ENCODE peak calls at places on chromosomes 16 and 17, in eight cellular contexts. One of them, this sample, is unnamed.

GRCh38 chr17:52995127-52995526 is 827.6 kb upstream of the KIF2B start:
- DNase-seq in CD4-positive, alpha-beta T cell: no peak
- DNase-seq in cardiac fibroblast: no peak
- DNase-seq in neural progenitor cell: no peak
- DNase-seq in SK-N-SH: peak
- DNase-seq in CD8-positive, alpha-beta T cell: no peak
- DNase-seq in Calu3: no peak
- DNase-seq in Peyer's patch: no peak
- DNase-seq in this sample: no peak

GRCh38 chr17:58224315-58224714 is 5.3 kb upstream of the MKS1 start:
- DNase-seq in CD8-positive, alpha-beta T cell: no peak
- DNase-seq in SK-N-SH: no peak
- DNase-seq in Peyer's patch: no peak
- DNase-seq in Calu3: no peak
- DNase-seq in neural progenitor cell: no peak
- DNase-seq in CD4-positive, alpha-beta T cell: no peak
- DNase-seq in cardiac fibroblast: peak
- DNase-seq in this sample: peak

GRCh38 chr17:5619088-5619740 is 34.9 kb upstream of the NLRP1 start:
- DNase-seq in neural progenitor cell: no peak
- DNase-seq in Calu3: no peak
- DNase-seq in SK-N-SH: no peak
- DNase-seq in CD4-positive, alpha-beta T cell: no peak
- DNase-seq in Peyer's patch: no peak
- DNase-seq in CD8-positive, alpha-beta T cell: no peak
- DNase-seq in cardiac fibroblast: no peak
- DNase-seq in this sample: no peak

GRCh38 chr17:75996665-75997590 is 3.7 kb upstream of the CDK3 start:
- DNase-seq in CD4-positive, alpha-beta T cell: no peak
- DNase-seq in CD8-positive, alpha-beta T cell: no peak
- DNase-seq in SK-N-SH: no peak
- DNase-seq in Peyer's patch: peak
- DNase-seq in cardiac fibroblast: peak
- DNase-seq in neural progenitor cell: no peak
- DNase-seq in Calu3: peak
- DNase-seq in this sample: peak

GRCh38 chr17:70259400-70259799 is 90.1 kb downstream of the KCNJ2 start:
- DNase-seq in SK-N-SH: no peak
- DNase-seq in cardiac fibroblast: no peak
- DNase-seq in neural progenitor cell: no peak
- DNase-seq in Peyer's patch: no peak
- DNase-seq in CD8-positive, alpha-beta T cell: no peak
- DNase-seq in Calu3: no peak
- DNase-seq in CD4-positive, alpha-beta T cell: no peak
- DNase-seq in this sample: no peak

GRCh38 chr17:28738680-28739384 is 5.0 kb upstream of the TRAF4 start:
- DNase-seq in CD8-positive, alpha-beta T cell: no peak
- DNase-seq in CD4-positive, alpha-beta T cell: no peak
- DNase-seq in cardiac fibroblast: no peak
- DNase-seq in SK-N-SH: no peak
- DNase-seq in neural progenitor cell: no peak
- DNase-seq in Peyer's patch: peak
- DNase-seq in Calu3: no peak
- DNase-seq in this sample: no peak

GRCh38 chr17:14935139-14935538 is 330.0 kb downstream of the PMP22 start:
- DNase-seq in cardiac fibroblast: no peak
- DNase-seq in CD4-positive, alpha-beta T cell: no peak
- DNase-seq in SK-N-SH: no peak
- DNase-seq in neural progenitor cell: no peak
- DNase-seq in Calu3: no peak
- DNase-seq in CD8-positive, alpha-beta T cell: no peak
- DNase-seq in Peyer's patch: no peak
- DNase-seq in this sample: no peak

GRCh38 chr17:45759761-45760160 is 24.4 kb upstream of the CRHR1 start:
- DNase-seq in neural progenitor cell: no peak
- DNase-seq in CD4-positive, alpha-beta T cell: no peak
- DNase-seq in cardiac fibroblast: no peak
- DNase-seq in CD8-positive, alpha-beta T cell: no peak
- DNase-seq in Calu3: no peak
- DNase-seq in Peyer's patch: no peak
- DNase-seq in SK-N-SH: peak
- DNase-seq in this sample: no peak

GRCh38 chr16:69443809-69444611 is 19.6 kb downstream of the CYB5B start:
- DNase-seq in cardiac fibroblast: peak
- DNase-seq in Peyer's patch: peak
- DNase-seq in Calu3: no peak
- DNase-seq in CD4-positive, alpha-beta T cell: peak
- DNase-seq in CD8-positive, alpha-beta T cell: peak
- DNase-seq in neural progenitor cell: no peak
- DNase-seq in SK-N-SH: peak
- DNase-seq in this sample: peak

DNA sequence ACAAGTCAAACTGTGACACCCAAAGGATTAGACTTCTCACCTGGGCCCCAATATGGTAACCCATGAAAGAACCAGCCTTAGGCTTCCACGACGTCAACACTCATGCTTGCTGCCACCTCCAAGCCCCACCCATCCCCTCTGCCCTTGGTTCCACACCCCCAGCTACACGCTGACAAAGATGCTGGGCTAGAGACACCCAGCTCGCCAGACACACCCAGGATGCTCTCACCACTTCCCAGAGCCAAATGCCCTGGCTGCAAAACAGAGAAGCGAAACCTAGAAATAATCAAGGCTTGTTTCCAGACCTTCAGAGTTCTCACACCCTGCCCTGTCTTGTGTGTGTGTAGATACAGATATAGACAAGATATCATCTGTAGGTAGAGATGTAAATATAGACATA is 26.0 kb upstream of the ADCY9 start:
- DNase-seq in CD4-positive, alpha-beta T cell: peak
- DNase-seq in neural progenitor cell: no peak
- DNase-seq in Calu3: no peak
- DNase-seq in SK-N-SH: no peak
- DNase-seq in cardiac fibroblast: no peak
- DNase-seq in CD8-positive, alpha-beta T cell: no peak
- DNase-seq in Peyer's patch: no peak
- DNase-seq in this sample: no peak
- TF ChIP-seq CTCF in CD4-positive, alpha-beta T cell: no peak
- TF ChIP-seq CTCF in neural progenitor cell: no peak
- TF ChIP-seq CTCF in Calu3: no peak
- TF ChIP-seq CTCF in SK-N-SH: no peak
- TF ChIP-seq CTCF in cardiac fibroblast: no peak
- TF ChIP-seq CTCF in CD8-positive, alpha-beta T cell: no peak
- TF ChIP-seq CTCF in Peyer's patch: no peak
- TF ChIP-seq CTCF in this sample: no peak

GRCh38 chr16:27230562-27230991 is 27.3 kb downstream of the KDM8 start:
- DNase-seq in cardiac fibroblast: no peak
- DNase-seq in CD8-positive, alpha-beta T cell: peak
- DNase-seq in Calu3: no peak
- DNase-seq in Peyer's patch: peak
- DNase-seq in neural progenitor cell: no peak
- DNase-seq in SK-N-SH: no peak
- DNase-seq in CD4-positive, alpha-beta T cell: peak
- DNase-seq in this sample: no peak
- TF ChIP-seq CTCF in cardiac fibroblast: no peak
- TF ChIP-seq CTCF in CD8-positive, alpha-beta T cell: peak
- TF ChIP-seq CTCF in Calu3: no peak
- TF ChIP-seq CTCF in Peyer's patch: peak
- TF ChIP-seq CTCF in neural progenitor cell: peak
- TF ChIP-seq CTCF in SK-N-SH: no peak
- TF ChIP-seq CTCF in CD4-positive, alpha-beta T cell: peak
- TF ChIP-seq CTCF in this sample: no peak

GRCh38 chr17:33200116-33200515 is 93.0 kb downstream of the ASIC2 start:
- DNase-seq in CD8-positive, alpha-beta T cell: no peak
- DNase-seq in Peyer's patch: peak
- DNase-seq in Calu3: no peak
- DNase-seq in SK-N-SH: no peak
- DNase-seq in CD4-positive, alpha-beta T cell: no peak
- DNase-seq in neural progenitor cell: no peak
- DNase-seq in cardiac fibroblast: peak
- DNase-seq in this sample: peak

GRCh38 chr17:33200587-33200986 is 92.5 kb downstream of the ASIC2 start:
- DNase-seq in neural progenitor cell: no peak
- DNase-seq in CD8-positive, alpha-beta T cell: no peak
- DNase-seq in SK-N-SH: peak
- DNase-seq in Calu3: no peak
- DNase-seq in cardiac fibroblast: peak
- DNase-seq in CD4-positive, alpha-beta T cell: no peak
- DNase-seq in Peyer's patch: no peak
- DNase-seq in this sample: no peak

GRCh38 chr17:33201255-33201654 is 91.8 kb downstream of the ASIC2 start:
- DNase-seq in Calu3: no peak
- DNase-seq in neural progenitor cell: peak
- DNase-seq in CD4-positive, alpha-beta T cell: no peak
- DNase-seq in CD8-positive, alpha-beta T cell: no peak
- DNase-seq in Peyer's patch: no peak
- DNase-seq in cardiac fibroblast: no peak
- DNase-seq in SK-N-SH: no peak
- DNase-seq in this sample: no peak

GRCh38 chr17:33202796-33203195 is 90.3 kb downstream of the ASIC2 start:
- DNase-seq in neural progenitor cell: no peak
- DNase-seq in Peyer's patch: no peak
- DNase-seq in CD8-positive, alpha-beta T cell: no peak
- DNase-seq in CD4-positive, alpha-beta T cell: no peak
- DNase-seq in SK-N-SH: no peak
- DNase-seq in Calu3: no peak
- DNase-seq in cardiac fibroblast: no peak
- DNase-seq in this sample: no peak

GRCh38 chr17:33202011-33202410 is 91.1 kb downstream of the ASIC2 start:
- DNase-seq in Peyer's patch: no peak
- DNase-seq in Calu3: no peak
- DNase-seq in CD8-positive, alpha-beta T cell: no peak
- DNase-seq in cardiac fibroblast: no peak
- DNase-seq in neural progenitor cell: peak
- DNase-seq in SK-N-SH: no peak
- DNase-seq in CD4-positive, alpha-beta T cell: no peak
- DNase-seq in this sample: no peak
- TF ChIP-seq CTCF in Peyer's patch: no peak
- TF ChIP-seq CTCF in Calu3: no peak
- TF ChIP-seq CTCF in CD8-positive, alpha-beta T cell: no peak
- TF ChIP-seq CTCF in cardiac fibroblast: no peak
- TF ChIP-seq CTCF in neural progenitor cell: no peak
- TF ChIP-seq CTCF in SK-N-SH: no peak
- TF ChIP-seq CTCF in CD4-positive, alpha-beta T cell: no peak
- TF ChIP-seq CTCF in this sample: no peak

GRCh38 chr17:19507673-19508326 is 25.9 kb upstream of the SLC47A1 start:
- DNase-seq in SK-N-SH: peak
- DNase-seq in CD8-positive, alpha-beta T cell: peak
- DNase-seq in cardiac fibroblast: peak
- DNase-seq in neural progenitor cell: peak
- DNase-seq in Peyer's patch: peak
- DNase-seq in CD4-positive, alpha-beta T cell: peak
- DNase-seq in Calu3: peak
- DNase-seq in this sample: peak
- TF ChIP-seq CTCF in SK-N-SH: no peak
- TF ChIP-seq CTCF in CD8-positive, alpha-beta T cell: no peak
- TF ChIP-seq CTCF in cardiac fibroblast: peak
- TF ChIP-seq CTCF in neural progenitor cell: no peak
- TF ChIP-seq CTCF in Peyer's patch: no peak
- TF ChIP-seq CTCF in CD4-positive, alpha-beta T cell: no peak
- TF ChIP-seq CTCF in Calu3: no peak
- TF ChIP-seq CTCF in this sample: peak

GRCh38 chr16:87572959-87573358 is 29.3 kb upstream of the JPH3 start:
- DNase-seq in Peyer's patch: no peak
- DNase-seq in neural progenitor cell: no peak
- DNase-seq in CD8-positive, alpha-beta T cell: no peak
- DNase-seq in CD4-positive, alpha-beta T cell: no peak
- DNase-seq in Calu3: no peak
- DNase-seq in cardiac fibroblast: no peak
- DNase-seq in SK-N-SH: no peak
- DNase-seq in this sample: no peak

GRCh38 chr16:87578531-87578930 is 23.8 kb upstream of the JPH3 start:
- DNase-seq in Calu3: no peak
- DNase-seq in neural progenitor cell: no peak
- DNase-seq in CD8-positive, alpha-beta T cell: no peak
- DNase-seq in Peyer's patch: no peak
- DNase-seq in SK-N-SH: no peak
- DNase-seq in cardiac fibroblast: no peak
- DNase-seq in CD4-positive, alpha-beta T cell: no peak
- DNase-seq in this sample: no peak

GRCh38 chr16:87571868-87572244 is 30.5 kb upstream of the JPH3 start:
- DNase-seq in neural progenitor cell: no peak
- DNase-seq in cardiac fibroblast: no peak
- DNase-seq in CD4-positive, alpha-beta T cell: no peak
- DNase-seq in Peyer's patch: no peak
- DNase-seq in Calu3: no peak
- DNase-seq in CD8-positive, alpha-beta T cell: no peak
- DNase-seq in SK-N-SH: peak
- DNase-seq in this sample: no peak

GRCh38 chr16:87576191-87576590 is 26.1 kb upstream of the JPH3 start:
- DNase-seq in CD4-positive, alpha-beta T cell: no peak
- DNase-seq in CD8-positive, alpha-beta T cell: no peak
- DNase-seq in SK-N-SH: no peak
- DNase-seq in Calu3: no peak
- DNase-seq in neural progenitor cell: peak
- DNase-seq in cardiac fibroblast: no peak
- DNase-seq in Peyer's patch: no peak
- DNase-seq in this sample: no peak

GRCh38 chr16:87575027-87575804 is 27.1 kb upstream of the JPH3 start:
- DNase-seq in neural progenitor cell: peak
- DNase-seq in Peyer's patch: no peak
- DNase-seq in CD8-positive, alpha-beta T cell: no peak
- DNase-seq in CD4-positive, alpha-beta T cell: no peak
- DNase-seq in SK-N-SH: no peak
- DNase-seq in Calu3: no peak
- DNase-seq in cardiac fibroblast: no peak
- DNase-seq in this sample: no peak
- TF ChIP-seq CTCF in neural progenitor cell: peak
- TF ChIP-seq CTCF in Peyer's patch: no peak
- TF ChIP-seq CTCF in CD8-positive, alpha-beta T cell: no peak
- TF ChIP-seq CTCF in CD4-positive, alpha-beta T cell: no peak
- TF ChIP-seq CTCF in SK-N-SH: no peak
- TF ChIP-seq CTCF in Calu3: no peak
- TF ChIP-seq CTCF in cardiac fibroblast: no peak
- TF ChIP-seq CTCF in this sample: no peak

DNA sequence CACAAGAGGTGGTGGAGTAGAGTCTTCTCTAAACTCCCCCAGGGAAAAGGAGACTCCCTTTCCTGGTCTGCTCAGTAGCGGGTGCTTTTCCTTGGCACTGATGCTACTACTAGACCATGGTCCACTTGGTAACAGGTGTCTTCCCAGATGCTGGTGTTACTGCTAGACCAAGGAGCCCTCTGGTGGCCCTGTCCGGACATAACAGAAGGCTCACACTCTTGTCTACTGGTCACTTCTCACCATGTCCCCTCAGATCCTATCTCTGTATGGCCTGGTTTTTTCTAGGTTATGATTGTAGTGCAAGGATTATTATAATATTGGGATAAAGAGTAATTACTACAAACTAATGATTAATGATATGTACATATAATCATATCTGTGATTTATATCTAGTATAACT is 49.7 kb upstream of the ARL4D start:
- DNase-seq in CD8-positive, alpha-beta T cell: no peak
- DNase-seq in Calu3: no peak
- DNase-seq in CD4-positive, alpha-beta T cell: no peak
- DNase-seq in SK-N-SH: no peak
- DNase-seq in Peyer's patch: no peak
- DNase-seq in neural progenitor cell: no peak
- DNase-seq in cardiac fibroblast: no peak
- DNase-seq in this sample: no peak
- TF ChIP-seq CTCF in CD8-positive, alpha-beta T cell: no peak
- TF ChIP-seq CTCF in Calu3: no peak
- TF ChIP-seq CTCF in CD4-positive, alpha-beta T cell: no peak
- TF ChIP-seq CTCF in SK-N-SH: no peak
- TF ChIP-seq CTCF in Peyer's patch: no peak
- TF ChIP-seq CTCF in neural progenitor cell: no peak
- TF ChIP-seq CTCF in cardiac fibroblast: no peak
- TF ChIP-seq CTCF in this sample: no peak

This sample was measured in AG10803.